ENCODE peak calls at places on chromosomes 6 and 20, in ten cellular contexts. One of them, this sample, is unnamed.

GRCh38 chr6:26222587-26222986 is 135.4 kb downstream of the HFE start:
- DNase-seq in activated CD4-positive, alpha-beta T cell treated with anti-CD3 and anti-CD28 coated beads for 1 hour: no peak
- DNase-seq in EL: no peak
- DNase-seq in stimulated activated CD4-positive, alpha-beta T cell treated with anti-CD3 and anti-CD28 coated beads, Interleukin-2, amount 100 ng/mL, for 48 hours: no peak
- DNase-seq in ELR: no peak
- DNase-seq in GM04504: no peak
- DNase-seq in left cardiac atrium: no peak
- DNase-seq in CMK: no peak
- DNase-seq in testis: no peak
- DNase-seq in nephron progenitor cell: no peak
- DNase-seq in this sample: no peak

GRCh38 chr6:165722022-165722421 is 59.0 kb upstream of the PDE10A start:
- DNase-seq in stimulated activated CD4-positive, alpha-beta T cell treated with anti-CD3 and anti-CD28 coated beads, Interleukin-2, amount 100 ng/mL, for 48 hours: no peak
- DNase-seq in EL: no peak
- DNase-seq in left cardiac atrium: no peak
- DNase-seq in activated CD4-positive, alpha-beta T cell treated with anti-CD3 and anti-CD28 coated beads for 1 hour: no peak
- DNase-seq in ELR: no peak
- DNase-seq in CMK: no peak
- DNase-seq in testis: no peak
- DNase-seq in nephron progenitor cell: no peak
- DNase-seq in GM04504: no peak
- DNase-seq in this sample: no peak

GRCh38 chr6:80214436-80215022 is 108.1 kb downstream of the BCKDHB start:
- DNase-seq in GM04504: no peak
- DNase-seq in testis: peak
- DNase-seq in activated CD4-positive, alpha-beta T cell treated with anti-CD3 and anti-CD28 coated beads for 1 hour: no peak
- DNase-seq in stimulated activated CD4-positive, alpha-beta T cell treated with anti-CD3 and anti-CD28 coated beads, Interleukin-2, amount 100 ng/mL, for 48 hours: no peak
- DNase-seq in left cardiac atrium: peak
- DNase-seq in EL: peak
- DNase-seq in nephron progenitor cell: peak
- DNase-seq in CMK: no peak
- DNase-seq in ELR: peak
- DNase-seq in this sample: no peak

GRCh38 chr20:20375862-20376261 is 8.0 kb downstream of the INSM1 start:
- DNase-seq in activated CD4-positive, alpha-beta T cell treated with anti-CD3 and anti-CD28 coated beads for 1 hour: no peak
- DNase-seq in stimulated activated CD4-positive, alpha-beta T cell treated with anti-CD3 and anti-CD28 coated beads, Interleukin-2, amount 100 ng/mL, for 48 hours: no peak
- DNase-seq in ELR: no peak
- DNase-seq in left cardiac atrium: no peak
- DNase-seq in CMK: no peak
- DNase-seq in nephron progenitor cell: no peak
- DNase-seq in GM04504: no peak
- DNase-seq in EL: no peak
- DNase-seq in testis: no peak
- DNase-seq in this sample: no peak

GRCh38 chr6:26033132-26033941 is 53.9 kb upstream of the HFE start:
- DNase-seq in testis: peak
- DNase-seq in CMK: no peak
- DNase-seq in stimulated activated CD4-positive, alpha-beta T cell treated with anti-CD3 and anti-CD28 coated beads, Interleukin-2, amount 100 ng/mL, for 48 hours: peak
- DNase-seq in EL: peak
- DNase-seq in activated CD4-positive, alpha-beta T cell treated with anti-CD3 and anti-CD28 coated beads for 1 hour: peak
- DNase-seq in GM04504: peak
- DNase-seq in left cardiac atrium: peak
- DNase-seq in ELR: peak
- DNase-seq in nephron progenitor cell: peak
- DNase-seq in this sample: peak

GRCh38 chr20:37669062-37669772 is 24.6 kb upstream of the CTNNBL1 start:
- DNase-seq in left cardiac atrium: no peak
- DNase-seq in activated CD4-positive, alpha-beta T cell treated with anti-CD3 and anti-CD28 coated beads for 1 hour: no peak
- DNase-seq in GM04504: no peak
- DNase-seq in nephron progenitor cell: no peak
- DNase-seq in EL: peak
- DNase-seq in stimulated activated CD4-positive, alpha-beta T cell treated with anti-CD3 and anti-CD28 coated beads, Interleukin-2, amount 100 ng/mL, for 48 hours: no peak
- DNase-seq in CMK: no peak
- DNase-seq in ELR: peak
- DNase-seq in testis: no peak
- DNase-seq in this sample: no peak

GRCh38 chr20:19015890-19016465 is 196.5 kb upstream of the SLC24A3 start:
- DNase-seq in activated CD4-positive, alpha-beta T cell treated with anti-CD3 and anti-CD28 coated beads for 1 hour: no peak
- DNase-seq in left cardiac atrium: no peak
- DNase-seq in stimulated activated CD4-positive, alpha-beta T cell treated with anti-CD3 and anti-CD28 coated beads, Interleukin-2, amount 100 ng/mL, for 48 hours: no peak
- DNase-seq in EL: no peak
- DNase-seq in testis: no peak
- DNase-seq in CMK: no peak
- DNase-seq in ELR: no peak
- DNase-seq in nephron progenitor cell: no peak
- DNase-seq in GM04504: no peak
- DNase-seq in this sample: no peak

GRCh38 chr6:22222469-22222868 is 74.4 kb downstream of the PRL start:
- DNase-seq in CMK: no peak
- DNase-seq in left cardiac atrium: no peak
- DNase-seq in ELR: no peak
- DNase-seq in GM04504: no peak
- DNase-seq in activated CD4-positive, alpha-beta T cell treated with anti-CD3 and anti-CD28 coated beads for 1 hour: no peak
- DNase-seq in testis: no peak
- DNase-seq in nephron progenitor cell: no peak
- DNase-seq in stimulated activated CD4-positive, alpha-beta T cell treated with anti-CD3 and anti-CD28 coated beads, Interleukin-2, amount 100 ng/mL, for 48 hours: no peak
- DNase-seq in EL: no peak
- DNase-seq in this sample: no peak

GRCh38 chr20:41456341-41456740 is 89.7 kb upstream of the EMILIN3 start:
- DNase-seq in nephron progenitor cell: no peak
- DNase-seq in EL: peak
- DNase-seq in ELR: no peak
- DNase-seq in CMK: no peak
- DNase-seq in testis: no peak
- DNase-seq in stimulated activated CD4-positive, alpha-beta T cell treated with anti-CD3 and anti-CD28 coated beads, Interleukin-2, amount 100 ng/mL, for 48 hours: no peak
- DNase-seq in left cardiac atrium: no peak
- DNase-seq in activated CD4-positive, alpha-beta T cell treated with anti-CD3 and anti-CD28 coated beads for 1 hour: no peak
- DNase-seq in GM04504: peak
- DNase-seq in this sample: no peak

GRCh38 chr6:109421184-109421583 is 19.2 kb downstream of the PPIL6 start:
- DNase-seq in testis: no peak
- DNase-seq in left cardiac atrium: no peak
- DNase-seq in ELR: no peak
- DNase-seq in nephron progenitor cell: no peak
- DNase-seq in GM04504: no peak
- DNase-seq in activated CD4-positive, alpha-beta T cell treated with anti-CD3 and anti-CD28 coated beads for 1 hour: no peak
- DNase-seq in CMK: no peak
- DNase-seq in EL: no peak
- DNase-seq in stimulated activated CD4-positive, alpha-beta T cell treated with anti-CD3 and anti-CD28 coated beads, Interleukin-2, amount 100 ng/mL, for 48 hours: no peak
- DNase-seq in this sample: no peak

GRCh38 chr20:20452254-20452676 is 84.4 kb downstream of the INSM1 start:
- DNase-seq in activated CD4-positive, alpha-beta T cell treated with anti-CD3 and anti-CD28 coated beads for 1 hour: peak
- DNase-seq in nephron progenitor cell: peak
- DNase-seq in stimulated activated CD4-positive, alpha-beta T cell treated with anti-CD3 and anti-CD28 coated beads, Interleukin-2, amount 100 ng/mL, for 48 hours: peak
- DNase-seq in EL: peak
- DNase-seq in CMK: no peak
- DNase-seq in ELR: peak
- DNase-seq in GM04504: peak
- DNase-seq in testis: peak
- DNase-seq in left cardiac atrium: peak
- DNase-seq in this sample: peak

GRCh38 chr6:28980797-28981390 is 24.2 kb downstream of the ZNF311 start:
- DNase-seq in CMK: peak
- DNase-seq in activated CD4-positive, alpha-beta T cell treated with anti-CD3 and anti-CD28 coated beads for 1 hour: peak
- DNase-seq in GM04504: peak
- DNase-seq in ELR: peak
- DNase-seq in EL: peak
- DNase-seq in left cardiac atrium: peak
- DNase-seq in nephron progenitor cell: peak
- DNase-seq in stimulated activated CD4-positive, alpha-beta T cell treated with anti-CD3 and anti-CD28 coated beads, Interleukin-2, amount 100 ng/mL, for 48 hours: no peak
- DNase-seq in testis: peak
- DNase-seq in this sample: peak

GRCh38 chr6:14476793-14477531 is 359.4 kb downstream of the CD83 start:
- DNase-seq in CMK: peak
- DNase-seq in nephron progenitor cell: peak
- DNase-seq in left cardiac atrium: peak
- DNase-seq in GM04504: peak
- DNase-seq in stimulated activated CD4-positive, alpha-beta T cell treated with anti-CD3 and anti-CD28 coated beads, Interleukin-2, amount 100 ng/mL, for 48 hours: no peak
- DNase-seq in activated CD4-positive, alpha-beta T cell treated with anti-CD3 and anti-CD28 coated beads for 1 hour: no peak
- DNase-seq in testis: peak
- DNase-seq in EL: peak
- DNase-seq in ELR: peak
- DNase-seq in this sample: no peak

GRCh38 chr6:68575765-68576439 is 59.2 kb upstream of the ADGRB3 start:
- DNase-seq in stimulated activated CD4-positive, alpha-beta T cell treated with anti-CD3 and anti-CD28 coated beads, Interleukin-2, amount 100 ng/mL, for 48 hours: no peak
- DNase-seq in left cardiac atrium: no peak
- DNase-seq in activated CD4-positive, alpha-beta T cell treated with anti-CD3 and anti-CD28 coated beads for 1 hour: no peak
- DNase-seq in GM04504: no peak
- DNase-seq in nephron progenitor cell: peak
- DNase-seq in testis: peak
- DNase-seq in CMK: no peak
- DNase-seq in ELR: no peak
- DNase-seq in EL: no peak
- DNase-seq in this sample: no peak

GRCh38 chr6:39792501-39793450 is 600 bp downstream of the DAAM2 start:
- DNase-seq in ELR: no peak
- DNase-seq in GM04504: no peak
- DNase-seq in testis: no peak
- DNase-seq in nephron progenitor cell: peak
- DNase-seq in EL: peak
- DNase-seq in left cardiac atrium: no peak
- DNase-seq in CMK: no peak
- DNase-seq in stimulated activated CD4-positive, alpha-beta T cell treated with anti-CD3 and anti-CD28 coated beads, Interleukin-2, amount 100 ng/mL, for 48 hours: no peak
- DNase-seq in activated CD4-positive, alpha-beta T cell treated with anti-CD3 and anti-CD28 coated beads for 1 hour: no peak
- DNase-seq in this sample: no peak

GRCh38 chr20:23367770-23368169 is 5.8 kb downstream of the GZF1 start:
- DNase-seq in EL: peak
- DNase-seq in ELR: peak
- DNase-seq in left cardiac atrium: no peak
- DNase-seq in activated CD4-positive, alpha-beta T cell treated with anti-CD3 and anti-CD28 coated beads for 1 hour: no peak
- DNase-seq in GM04504: no peak
- DNase-seq in stimulated activated CD4-positive, alpha-beta T cell treated with anti-CD3 and anti-CD28 coated beads, Interleukin-2, amount 100 ng/mL, for 48 hours: no peak
- DNase-seq in nephron progenitor cell: no peak
- DNase-seq in testis: no peak
- DNase-seq in CMK: no peak
- DNase-seq in this sample: no peak

GRCh38 chr6:132934496-132934895 is 120.1 kb downstream of the RPS12 start:
- DNase-seq in activated CD4-positive, alpha-beta T cell treated with anti-CD3 and anti-CD28 coated beads for 1 hour: no peak
- DNase-seq in CMK: no peak
- DNase-seq in stimulated activated CD4-positive, alpha-beta T cell treated with anti-CD3 and anti-CD28 coated beads, Interleukin-2, amount 100 ng/mL, for 48 hours: no peak
- DNase-seq in nephron progenitor cell: no peak
- DNase-seq in EL: no peak
- DNase-seq in GM04504: no peak
- DNase-seq in left cardiac atrium: no peak
- DNase-seq in testis: no peak
- DNase-seq in ELR: no peak
- DNase-seq in this sample: no peak

GRCh38 chr20:61954276-61955021 is 111.2 kb downstream of the TAF4 start:
- DNase-seq in GM04504: no peak
- DNase-seq in activated CD4-positive, alpha-beta T cell treated with anti-CD3 and anti-CD28 coated beads for 1 hour: no peak
- DNase-seq in CMK: no peak
- DNase-seq in nephron progenitor cell: no peak
- DNase-seq in testis: peak
- DNase-seq in left cardiac atrium: peak
- DNase-seq in EL: no peak
- DNase-seq in stimulated activated CD4-positive, alpha-beta T cell treated with anti-CD3 and anti-CD28 coated beads, Interleukin-2, amount 100 ng/mL, for 48 hours: no peak
- DNase-seq in ELR: no peak
- DNase-seq in this sample: no peak

GRCh38 chr6:89330910-89331309 is 15.8 kb upstream of the GABRR2 start:
- DNase-seq in CMK: no peak
- DNase-seq in testis: no peak
- DNase-seq in ELR: no peak
- DNase-seq in nephron progenitor cell: no peak
- DNase-seq in GM04504: no peak
- DNase-seq in stimulated activated CD4-positive, alpha-beta T cell treated with anti-CD3 and anti-CD28 coated beads, Interleukin-2, amount 100 ng/mL, for 48 hours: no peak
- DNase-seq in EL: no peak
- DNase-seq in left cardiac atrium: no peak
- DNase-seq in activated CD4-positive, alpha-beta T cell treated with anti-CD3 and anti-CD28 coated beads for 1 hour: no peak
- DNase-seq in this sample: no peak

GRCh38 chr20:25032478-25033183 is 25.3 kb downstream of the ACSS1 start:
- DNase-seq in CMK: no peak
- DNase-seq in left cardiac atrium: peak
- DNase-seq in activated CD4-positive, alpha-beta T cell treated with anti-CD3 and anti-CD28 coated beads for 1 hour: no peak
- DNase-seq in EL: no peak
- DNase-seq in nephron progenitor cell: peak
- DNase-seq in ELR: no peak
- DNase-seq in stimulated activated CD4-positive, alpha-beta T cell treated with anti-CD3 and anti-CD28 coated beads, Interleukin-2, amount 100 ng/mL, for 48 hours: no peak
- DNase-seq in GM04504: no peak
- DNase-seq in testis: peak
- DNase-seq in this sample: no peak

GRCh38 chr6:111524252-111524651 is 41.2 kb upstream of the REV3L start:
- DNase-seq in activated CD4-positive, alpha-beta T cell treated with anti-CD3 and anti-CD28 coated beads for 1 hour: no peak
- DNase-seq in testis: no peak
- DNase-seq in nephron progenitor cell: no peak
- DNase-seq in EL: no peak
- DNase-seq in GM04504: no peak
- DNase-seq in left cardiac atrium: no peak
- DNase-seq in CMK: no peak
- DNase-seq in ELR: no peak
- DNase-seq in stimulated activated CD4-positive, alpha-beta T cell treated with anti-CD3 and anti-CD28 coated beads, Interleukin-2, amount 100 ng/mL, for 48 hours: no peak
- DNase-seq in this sample: no peak

GRCh38 chr6:111382476-111383294 is 100.3 kb downstream of the REV3L start:
- DNase-seq in left cardiac atrium: no peak
- DNase-seq in EL: no peak
- DNase-seq in activated CD4-positive, alpha-beta T cell treated with anti-CD3 and anti-CD28 coated beads for 1 hour: no peak
- DNase-seq in stimulated activated CD4-positive, alpha-beta T cell treated with anti-CD3 and anti-CD28 coated beads, Interleukin-2, amount 100 ng/mL, for 48 hours: no peak
- DNase-seq in GM04504: no peak
- DNase-seq in CMK: no peak
- DNase-seq in ELR: no peak
- DNase-seq in testis: no peak
- DNase-seq in nephron progenitor cell: no peak
- DNase-seq in this sample: no peak

GRCh38 chr20:43736588-43737091 is 9.8 kb upstream of the GTSF1L start:
- DNase-seq in GM04504: no peak
- DNase-seq in testis: no peak
- DNase-seq in ELR: no peak
- DNase-seq in activated CD4-positive, alpha-beta T cell treated with anti-CD3 and anti-CD28 coated beads for 1 hour: no peak
- DNase-seq in stimulated activated CD4-positive, alpha-beta T cell treated with anti-CD3 and anti-CD28 coated beads, Interleukin-2, amount 100 ng/mL, for 48 hours: peak
- DNase-seq in nephron progenitor cell: no peak
- DNase-seq in EL: no peak
- DNase-seq in left cardiac atrium: no peak
- DNase-seq in CMK: no peak
- DNase-seq in this sample: no peak